ENCODE peak calls at places on chromosomes 1 and 21, in seven cellular contexts. One of them, this sample, is unnamed.
A peak's percentile ranks its signal among the peaks of the same experiment; 100 is the strongest.

GRCh38 chr1:65208577-65208976 is 60.6 kb downstream of the AK4 start:
- DNase-seq in suprapubic skin: no peak
- DNase-seq in psoas muscle: no peak
- DNase-seq in left lung: no peak
- DNase-seq in AG09309: no peak
- DNase-seq in AG09319: no peak
- DNase-seq in uterus: no peak
- DNase-seq in this sample: no peak

GRCh38 chr1:60984066-60984799 is 98.1 kb upstream of the NFIA start:
- DNase-seq in suprapubic skin: peak; percentile 79
- DNase-seq in psoas muscle: peak; percentile 54
- DNase-seq in left lung: no peak
- DNase-seq in AG09309: no peak
- DNase-seq in AG09319: no peak
- DNase-seq in uterus: peak; percentile 65
- DNase-seq in this sample: no peak

GRCh38 chr1:143661418-143662120 is 310.2 kb downstream of the FAM72C start:
- DNase-seq in suprapubic skin: no peak
- DNase-seq in psoas muscle: no peak
- DNase-seq in left lung: no peak
- DNase-seq in AG09309: no peak
- DNase-seq in AG09319: no peak
- DNase-seq in uterus: no peak
- DNase-seq in this sample: no peak

GRCh38 chr1:7401814-7402547 is 369.1 kb upstream of the VAMP3 start:
- DNase-seq in suprapubic skin: peak; percentile 15
- DNase-seq in psoas muscle: no peak
- DNase-seq in left lung: no peak
- DNase-seq in AG09309: peak; percentile 96
- DNase-seq in AG09319: peak; percentile 87
- DNase-seq in uterus: no peak
- DNase-seq in this sample: peak; percentile 100

GRCh38 chr1:15455522-15455921 is 1.0 kb upstream of the CELA2A start:
- DNase-seq in suprapubic skin: no peak
- DNase-seq in psoas muscle: no peak
- DNase-seq in left lung: no peak
- DNase-seq in AG09309: peak; percentile 48
- DNase-seq in AG09319: peak; percentile 55
- DNase-seq in uterus: no peak
- DNase-seq in this sample: no peak

GRCh38 chr1:241139047-241139446 is 218.0 kb downstream of the RGS7 start:
- DNase-seq in suprapubic skin: no peak
- DNase-seq in psoas muscle: no peak
- DNase-seq in left lung: no peak
- DNase-seq in AG09309: no peak
- DNase-seq in AG09319: no peak
- DNase-seq in uterus: no peak
- DNase-seq in this sample: no peak

GRCh38 chr1:62492521-62492920 is 55.7 kb downstream of the USP1 start:
- DNase-seq in suprapubic skin: no peak
- DNase-seq in psoas muscle: no peak
- DNase-seq in left lung: no peak
- DNase-seq in AG09309: no peak
- DNase-seq in AG09319: no peak
- DNase-seq in uterus: no peak
- DNase-seq in this sample: no peak

GRCh38 chr21:27190601-27191000 is 223.7 kb upstream of the ADAMTS5 start:
- DNase-seq in suprapubic skin: no peak
- DNase-seq in psoas muscle: no peak
- DNase-seq in left lung: peak; percentile 33
- DNase-seq in AG09309: peak; percentile 65
- DNase-seq in AG09319: no peak
- DNase-seq in uterus: no peak
- DNase-seq in this sample: peak; percentile 56

GRCh38 chr1:67535474-67535873 is 105.3 kb upstream of the SERBP1 start:
- DNase-seq in suprapubic skin: peak; percentile 92
- DNase-seq in psoas muscle: peak; percentile 85
- DNase-seq in left lung: peak; percentile 75
- DNase-seq in AG09309: peak; percentile 73
- DNase-seq in AG09319: peak; percentile 78
- DNase-seq in uterus: peak; percentile 83
- DNase-seq in this sample: peak; percentile 58

GRCh38 chr1:165688046-165688445 is 10.3 kb downstream of the ALDH9A1 start:
- DNase-seq in suprapubic skin: no peak
- DNase-seq in psoas muscle: no peak
- DNase-seq in left lung: no peak
- DNase-seq in AG09309: no peak
- DNase-seq in AG09319: no peak
- DNase-seq in uterus: no peak
- DNase-seq in this sample: no peak

GRCh38 chr1:241411056-241411775 is 54.2 kb upstream of the RGS7 start:
- DNase-seq in suprapubic skin: no peak
- DNase-seq in psoas muscle: no peak
- DNase-seq in left lung: no peak
- DNase-seq in AG09309: peak; percentile 84
- DNase-seq in AG09319: peak; percentile 86
- DNase-seq in uterus: no peak
- DNase-seq in this sample: peak; percentile 31

GRCh38 chr1:51644533-51645197 is 27.8 kb downstream of the OSBPL9 start:
- DNase-seq in suprapubic skin: no peak
- DNase-seq in psoas muscle: no peak
- DNase-seq in left lung: no peak
- DNase-seq in AG09309: peak; percentile 60
- DNase-seq in AG09319: no peak
- DNase-seq in uterus: peak; percentile 61
- DNase-seq in this sample: peak; percentile 43

GRCh38 chr1:220378571-220379302 is 106.5 kb upstream of the RAB3GAP2 start:
- DNase-seq in suprapubic skin: no peak
- DNase-seq in psoas muscle: no peak
- DNase-seq in left lung: no peak
- DNase-seq in AG09309: no peak
- DNase-seq in AG09319: no peak
- DNase-seq in uterus: no peak
- DNase-seq in this sample: no peak

GRCh38 chr1:158179301-158180041 is 1.2 kb upstream of the CD1D start:
- DNase-seq in suprapubic skin: no peak
- DNase-seq in psoas muscle: no peak
- DNase-seq in left lung: no peak
- DNase-seq in AG09309: no peak
- DNase-seq in AG09319: no peak
- DNase-seq in uterus: no peak
- DNase-seq in this sample: no peak

GRCh38 chr21:45313015-45313414 is 25.3 kb upstream of the POFUT2 start:
- DNase-seq in suprapubic skin: no peak
- DNase-seq in psoas muscle: peak; percentile 18
- DNase-seq in left lung: peak; percentile 24
- DNase-seq in AG09309: no peak
- DNase-seq in AG09319: no peak
- DNase-seq in uterus: no peak
- DNase-seq in this sample: no peak

DNA sequence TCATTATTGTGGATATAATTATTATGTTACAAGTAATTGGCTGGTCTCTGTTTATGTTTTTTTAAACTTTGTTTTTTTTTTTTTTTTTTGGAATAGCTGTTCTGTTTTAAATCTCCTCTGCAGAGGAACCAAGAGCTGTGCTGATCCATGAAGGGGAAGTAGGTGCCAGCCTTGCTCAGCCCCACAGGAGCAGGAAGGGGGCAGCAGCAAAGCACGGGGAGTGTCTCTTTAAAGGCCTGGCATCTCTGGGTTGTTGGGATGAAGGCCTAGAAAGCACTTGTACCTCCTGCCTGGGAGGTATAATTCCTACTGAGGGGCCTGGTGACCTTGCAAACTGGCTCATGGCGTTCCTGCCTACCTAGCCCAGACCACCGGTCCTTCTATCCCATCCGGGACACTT is 2.5 kb upstream of the GRHL3 start:
- DNase-seq in suprapubic skin: no peak
- DNase-seq in psoas muscle: no peak
- DNase-seq in left lung: no peak
- DNase-seq in AG09309: no peak
- DNase-seq in AG09319: no peak
- DNase-seq in uterus: no peak
- DNase-seq in this sample: no peak
- TF ChIP-seq CTCF in suprapubic skin: no peak
- TF ChIP-seq CTCF in psoas muscle: no peak
- TF ChIP-seq CTCF in left lung: no peak
- TF ChIP-seq CTCF in AG09309: no peak
- TF ChIP-seq CTCF in AG09319: no peak
- TF ChIP-seq CTCF in uterus: no peak
- TF ChIP-seq CTCF in this sample: no peak

GRCh38 chr1:154749078-154749760 is 120.9 kb downstream of the KCNN3 start:
- DNase-seq in suprapubic skin: no peak
- DNase-seq in psoas muscle: no peak
- DNase-seq in left lung: no peak
- DNase-seq in AG09309: peak; percentile 23
- DNase-seq in AG09319: no peak
- DNase-seq in uterus: no peak
- DNase-seq in this sample: no peak
- TF ChIP-seq CTCF in suprapubic skin: no peak
- TF ChIP-seq CTCF in psoas muscle: no peak
- TF ChIP-seq CTCF in left lung: no peak
- TF ChIP-seq CTCF in AG09309: peak; percentile 39
- TF ChIP-seq CTCF in AG09319: peak; percentile 18
- TF ChIP-seq CTCF in uterus: peak; percentile 19
- TF ChIP-seq CTCF in this sample: peak; percentile 36

GRCh38 chr1:14228677-14229076 is 369.8 kb upstream of the KAZN start:
- DNase-seq in suprapubic skin: no peak
- DNase-seq in psoas muscle: no peak
- DNase-seq in left lung: no peak
- DNase-seq in AG09309: no peak
- DNase-seq in AG09319: no peak
- DNase-seq in uterus: no peak
- DNase-seq in this sample: no peak
- TF ChIP-seq CTCF in suprapubic skin: no peak
- TF ChIP-seq CTCF in psoas muscle: no peak
- TF ChIP-seq CTCF in left lung: no peak
- TF ChIP-seq CTCF in AG09309: no peak
- TF ChIP-seq CTCF in AG09319: no peak
- TF ChIP-seq CTCF in uterus: no peak
- TF ChIP-seq CTCF in this sample: no peak

GRCh38 chr1:10538608-10539355 is 64.0 kb downstream of the PEX14 start:
- DNase-seq in suprapubic skin: no peak
- DNase-seq in psoas muscle: no peak
- DNase-seq in left lung: no peak
- DNase-seq in AG09309: no peak
- DNase-seq in AG09319: no peak
- DNase-seq in uterus: no peak
- DNase-seq in this sample: no peak
- TF ChIP-seq CTCF in suprapubic skin: no peak
- TF ChIP-seq CTCF in psoas muscle: no peak
- TF ChIP-seq CTCF in left lung: no peak
- TF ChIP-seq CTCF in AG09309: no peak
- TF ChIP-seq CTCF in AG09319: no peak
- TF ChIP-seq CTCF in uterus: no peak
- TF ChIP-seq CTCF in this sample: no peak